ENCODE peak calls at places on chromosomes 7 and 10, in six cellular contexts. X is B cell, J is fibroblast of lung, Q is A673, U is AG04449, F is astrocyte of the spinal cord. P is an unnamed sample.
A peak's percentile ranks its signal among the peaks of the same experiment; 100 is the strongest.

GRCh38 chr10:110220383-110220782 is 13.0 kb downstream of the MXI1 start:
- DNase-seq in U (no peak), J (no peak), Q (no peak), F (no peak), X (no peak), P (no peak)

GRCh38 chr7:124907490-124907889 is 22.1 kb downstream of the POT1 start:
- DNase-seq in U (no peak), X (no peak), Q (no peak), F (no peak), J (peak; percentile 6), P (no peak)

GRCh38 chr7:108236681-108237415 is 106.7 kb upstream of the LAMB4 start:
- DNase-seq in Q (no peak), X (no peak), U (no peak), J (peak; percentile 32), F (no peak), P (no peak)

GRCh38 chr7:124764847-124765400 is 668 bp downstream of the GPR37 start:
- DNase-seq in X (no peak), U (no peak), Q (peak; percentile 14), F (no peak), J (no peak), P (peak; percentile 42)

GRCh38 chr7:99839560-99840011 is 11.8 kb downstream of the CYP3A43 start:
- DNase-seq in F (no peak), J (no peak), U (no peak), X (no peak), Q (no peak), P (no peak)

GRCh38 chr10:101379663-101380352 is 25.8 kb downstream of the BTRC start:
- DNase-seq in J (no peak), F (no peak), U (no peak), Q (no peak), X (no peak), P (no peak)

GRCh38 chr7:21791046-21791445 is 154.7 kb downstream of the CDCA7L start:
- DNase-seq in J (no peak), U (no peak), Q (no peak), X (no peak), F (no peak), P (no peak)

GRCh38 chr10:378930-379704 is 243.9 kb downstream of the ZMYND11 start:
- DNase-seq in U (no peak), Q (no peak), X (no peak), J (no peak), F (no peak), P (no peak)

GRCh38 chr10:118106426-118106825 is 59.7 kb upstream of the RAB11FIP2 start:
- DNase-seq in J (peak; percentile 14), U (no peak), X (no peak), F (peak; percentile 32), Q (peak; percentile 31), P (peak; percentile 4)

GRCh38 chr7:140214075-140214684 is 37.4 kb upstream of the KDM7A start:
- DNase-seq in J (peak; percentile 80), F (peak; percentile 52), X (peak; percentile 44), Q (no peak), U (no peak), P (peak; percentile 39)

GRCh38 chr10:63901916-63902315 is 380.7 kb downstream of the REEP3 start:
- DNase-seq in U (peak; percentile 24), X (no peak), J (peak; percentile 25), F (no peak), Q (peak; percentile 7), P (no peak)

GRCh38 chr7:22241805-22242390 is 115.1 kb downstream of the RAPGEF5 start:
- DNase-seq in U (no peak), Q (no peak), X (no peak), F (no peak), J (no peak), P (no peak)

GRCh38 chr7:26508481-26508880 is 216.8 kb downstream of the SNX10 start:
- DNase-seq in J (no peak), F (no peak), U (no peak), X (no peak), Q (no peak), P (no peak)

GRCh38 chr10:79128241-79128922 is 59.6 kb downstream of the ZMIZ1 start:
- DNase-seq in F (no peak), J (no peak), U (no peak), Q (no peak), X (no peak), P (no peak)

GRCh38 chr10:36683421-36683820 is 442.0 kb upstream of the ANKRD30A start:
- DNase-seq in X (no peak), F (no peak), J (no peak), Q (no peak), U (no peak), P (no peak)

GRCh38 chr7:55063036-55063435 is 44.2 kb downstream of the EGFR start:
- DNase-seq in J (no peak), Q (no peak), X (no peak), U (no peak), F (no peak), P (no peak)

GRCh38 chr10:78655941-78656340 is 412.8 kb upstream of the ZMIZ1 start:
- DNase-seq in F (no peak), Q (no peak), U (no peak), X (no peak), J (peak; percentile 86), P (no peak)

GRCh38 chr7:50359995-50360925 is 55.7 kb downstream of the IKZF1 start:
- DNase-seq in Q (no peak), F (no peak), J (no peak), X (no peak), U (no peak), P (peak; percentile 90)

GRCh38 chr10:121393522-121393921 is 204.7 kb downstream of the FGFR2 start:
- DNase-seq in J (no peak), Q (no peak), F (no peak), X (no peak), U (no peak), P (no peak)

GRCh38 chr10:55024718-55025117 is 223.7 kb upstream of the PCDH15 start:
- DNase-seq in Q (peak; percentile 0), U (no peak), J (peak; percentile 1), F (no peak), X (no peak), P (no peak)

GRCh38 chr10:104032144-104032775 is 53.4 kb downstream of the COL17A1 start:
- DNase-seq in U (no peak), J (no peak), F (no peak), X (no peak), Q (no peak), P (no peak)

GRCh38 chr10:3542185-3542611 is 242.8 kb downstream of the KLF6 start:
- DNase-seq in F (peak; percentile 81), U (peak; percentile 60), J (peak; percentile 95), X (no peak), Q (no peak), P (no peak)

GRCh38 chr7:141785711-141786552 is 4.1 kb upstream of the TAS2R5 start:
- DNase-seq in X (peak; percentile 46), F (peak; percentile 63), Q (peak; percentile 63), J (peak; percentile 41), U (peak; percentile 5), P (peak; percentile 33)

GRCh38 chr7:48832303-48832845 is 92.0 kb upstream of the CDC14C start:
- DNase-seq in X (no peak), J (no peak), F (no peak), Q (no peak), U (no peak), P (no peak)

DNA sequence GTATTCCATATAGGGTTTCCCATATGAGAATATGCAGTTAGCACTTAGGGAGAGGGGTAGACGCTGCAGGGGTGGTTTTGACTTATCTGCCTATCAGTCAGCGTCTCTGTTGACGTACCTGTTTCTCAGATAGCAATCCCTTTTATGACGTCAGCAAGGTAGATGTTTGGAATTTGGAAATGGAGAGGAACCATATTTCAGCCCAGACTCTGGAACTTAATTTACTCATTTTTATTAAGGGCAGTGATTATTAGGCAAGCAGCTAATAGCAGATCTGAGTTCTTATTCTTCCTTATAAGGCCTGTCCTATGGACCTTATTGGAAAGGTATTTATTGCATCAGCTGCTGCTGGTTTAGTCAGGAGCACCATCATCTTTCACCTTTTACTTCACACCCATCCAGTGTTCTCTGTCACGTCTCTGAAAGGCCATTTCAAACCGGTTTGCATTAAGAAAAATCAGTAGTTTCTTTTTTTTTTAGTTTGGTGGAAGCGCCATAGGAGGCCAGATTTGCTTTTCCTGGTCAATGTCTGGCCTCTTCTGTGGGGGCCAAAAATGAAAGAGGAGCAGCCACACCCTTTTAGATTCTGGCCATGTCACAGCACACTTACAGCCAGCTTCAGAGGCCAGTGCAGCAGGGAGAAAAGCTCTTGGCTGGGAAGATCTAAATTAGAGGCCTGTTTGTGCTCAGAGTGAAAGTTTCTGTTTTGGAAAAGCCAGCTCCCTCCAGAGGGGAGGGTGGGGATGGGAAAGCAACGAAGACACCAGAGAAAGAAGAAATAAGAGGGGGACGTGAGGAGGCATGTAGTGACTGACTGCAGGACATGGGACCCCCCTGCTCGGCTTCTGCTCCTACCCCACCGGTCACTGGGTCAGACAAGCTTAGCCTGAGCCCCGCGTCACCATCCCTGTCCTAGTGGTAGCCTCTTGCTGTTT is 146.3 kb downstream of the TCF7L2 start:
- DNase-seq in X (no peak), U (no peak), F (no peak), Q (no peak), J (no peak), P (no peak)
- TF ChIP-seq CTCF in X (no peak), U (no peak), F (peak; percentile 10), Q (no peak), J (no peak), P (no peak)

GRCh38 chr10:98423691-98424120 is 8.7 kb upstream of the PYROXD2 start:
- DNase-seq in U (no peak), J (no peak), X (no peak), Q (no peak), F (no peak), P (no peak)
- TF ChIP-seq CTCF in U (peak; percentile 1), J (no peak), X (no peak), Q (no peak), F (peak; percentile 21), P (no peak)

GRCh38 chr10:123527122-123527521 is 139.0 kb upstream of the GPR26 start:
- DNase-seq in F (no peak), X (peak; percentile 32), J (no peak), U (no peak), Q (no peak), P (no peak)

GRCh38 chr10:123522702-123523312 is 143.3 kb upstream of the GPR26 start:
- DNase-seq in F (no peak), J (no peak), Q (no peak), X (no peak), U (no peak), P (no peak)

GRCh38 chr10:123523833-123524232 is 142.3 kb upstream of the GPR26 start:
- DNase-seq in F (no peak), X (no peak), J (no peak), Q (no peak), U (no peak), P (no peak)

GRCh38 chr10:123529146-123529760 is 136.9 kb upstream of the GPR26 start:
- DNase-seq in J (no peak), U (no peak), X (peak; percentile 34), Q (no peak), F (no peak), P (no peak)

GRCh38 chr10:123526356-123527079 is 139.6 kb upstream of the GPR26 start:
- DNase-seq in F (no peak), J (no peak), X (peak; percentile 37), U (no peak), Q (no peak), P (no peak)
- TF ChIP-seq CTCF in F (no peak), J (no peak), X (no peak), U (no peak), Q (no peak), P (no peak)

DNA sequence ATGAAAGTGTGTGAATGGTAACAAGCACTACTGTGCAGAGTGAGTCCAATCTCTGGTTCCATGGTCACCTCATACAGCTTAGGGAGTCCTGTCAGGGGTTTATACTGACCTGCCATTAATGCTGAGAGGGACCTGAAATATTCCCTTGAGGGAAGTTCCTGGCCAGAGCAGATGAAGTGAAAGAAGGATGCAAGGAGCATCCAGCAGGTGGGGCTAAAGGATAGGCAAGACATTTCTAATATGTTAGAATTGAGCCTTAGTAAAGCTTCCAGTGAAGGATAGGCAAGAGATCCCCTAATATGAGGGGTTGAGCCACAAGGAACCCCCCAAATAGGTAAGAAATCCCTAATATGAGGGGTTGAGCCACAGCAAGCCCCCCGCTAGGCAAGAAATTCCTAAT is 25.5 kb upstream of the FAM221A start:
- DNase-seq in F (no peak), X (no peak), J (no peak), U (no peak), Q (peak; percentile 37), P (peak; percentile 9)
- TF ChIP-seq CTCF in F (peak; percentile 33), X (no peak), J (peak; percentile 18), U (no peak), Q (peak; percentile 51), P (no peak)

P was measured in activated CD8-positive, alpha-beta T cell treated with anti-CD3 and anti-CD28 coated beads for 36 hours.